ENCODE peak calls at places on chromosomes 7 and 10, in seven cellular contexts. E, P, N, L, R, M and Z are unnamed samples.

GRCh38 chr10:43471929-43472720 is 35.2 kb downstream of the ZNF487 start:
- DNase-seq in E (no peak), N (no peak), M (no peak), P (no peak), R (no peak), L (no peak), Z (no peak)

GRCh38 chr7:20435305-20435704 is 104.6 kb downstream of the ITGB8 start:
- DNase-seq in L (peak; percentile 86), M (no peak), R (no peak), P (no peak), N (no peak), E (no peak), Z (no peak)

GRCh38 chr7:84665339-84665738 is 470.8 kb upstream of the SEMA3A start:
- DNase-seq in E (no peak), M (no peak), R (peak; percentile 8), P (no peak), N (no peak), L (no peak), Z (peak; percentile 3)

GRCh38 chr10:109898666-109899577 is 24.4 kb downstream of the XPNPEP1 start:
- DNase-seq in N (no peak), M (no peak), P (no peak), E (no peak), R (no peak), L (peak; percentile 57), Z (no peak)

GRCh38 chr7:103613655-103614642 is 167.9 kb upstream of the SLC26A5 start:
- DNase-seq in L (peak; percentile 52), P (peak; percentile 54), E (peak; percentile 33), R (peak; percentile 8), N (no peak), M (no peak), Z (peak; percentile 42)

GRCh38 chr7:37040330-37040729 is 316.0 kb upstream of the AOAH start:
- DNase-seq in E (no peak), P (no peak), M (no peak), R (no peak), N (no peak), L (no peak), Z (no peak)

GRCh38 chr7:26630361-26630760 is 234.0 kb downstream of the SKAP2 start:
- DNase-seq in L (no peak), R (no peak), E (no peak), N (no peak), P (no peak), M (no peak), Z (no peak)

GRCh38 chr10:18087398-18087797 is 52.8 kb upstream of the CACNB2 start:
- DNase-seq in M (no peak), P (no peak), E (no peak), L (no peak), N (no peak), R (no peak), Z (no peak)

GRCh38 chr10:17123961-17124360 is 5.7 kb downstream of the CUBN start:
- DNase-seq in L (no peak), P (no peak), R (peak; percentile 29), M (no peak), N (no peak), E (no peak), Z (no peak)

GRCh38 chr7:133572087-133572486 is 319.2 kb downstream of the EXOC4 start:
- DNase-seq in M (no peak), L (peak; percentile 10), E (no peak), R (no peak), P (no peak), N (no peak), Z (no peak)

GRCh38 chr7:32479574-32480200 is 10.5 kb downstream of the LSM5 start:
- DNase-seq in R (peak; percentile 63), N (peak; percentile 49), E (peak; percentile 66), L (peak; percentile 71), M (peak; percentile 41), P (peak; percentile 75), Z (peak; percentile 61)

GRCh38 chr10:126278846-126279245 is 109.4 kb downstream of the ADAM12 start:
- DNase-seq in R (no peak), P (peak; percentile 6), E (no peak), L (no peak), M (no peak), N (no peak), Z (no peak)

GRCh38 chr10:70118196-70118595 is 14.4 kb downstream of the AIFM2 start:
- DNase-seq in R (no peak), M (no peak), L (no peak), N (no peak), P (no peak), E (no peak), Z (no peak)

GRCh38 chr7:151251926-151252835 is 3.7 kb upstream of the SMARCD3 start:
- DNase-seq in N (no peak), P (peak; percentile 79), L (peak; percentile 84), E (peak; percentile 100), M (no peak), R (peak; percentile 88), Z (peak; percentile 83)

GRCh38 chr7:41691286-41691966 is 11.5 kb downstream of the INHBA start:
- DNase-seq in R (no peak), M (no peak), E (no peak), N (no peak), L (no peak), P (no peak), Z (no peak)

GRCh38 chr7:51031791-51032484 is 249.2 kb upstream of the GRB10 start:
- DNase-seq in E (no peak), L (no peak), N (no peak), P (no peak), M (no peak), R (no peak), Z (no peak)

GRCh38 chr7:157019718-157020451 is 9.4 kb upstream of the MNX1 start:
- DNase-seq in N (no peak), R (peak; percentile 3), M (no peak), L (no peak), P (peak; percentile 42), E (peak; percentile 64), Z (peak; percentile 43)
- H3K4me1 ChIP-seq in N (no peaks in the 10 kb centered on the region), R (peaks cover 13% of the 10 kb centered on the region), M (peaks cover 25% of the 10 kb centered on the region), L (no peaks in the 10 kb centered on the region), P (peaks cover 67% of the 10 kb centered on the region), E (no peaks in the 10 kb centered on the region), Z (peaks cover 27% of the 10 kb centered on the region)

GRCh38 chr10:8379906-8380832 is 325.7 kb downstream of the GATA3 start:
- DNase-seq in P (no peak), L (no peak), M (no peak), R (peak; percentile 38), E (no peak), N (no peak), Z (no peak)
- H3K27ac ChIP-seq in P (no peak overlapping the region), L (no peak overlapping the region), M (no peak overlapping the region), R (peak overlapping the region; percentile 48), E (no peak overlapping the region), N (no peak overlapping the region), Z (no peak overlapping the region)

GRCh38 chr10:73060738-73061635 is 35.7 kb downstream of the P4HA1 start:
- DNase-seq in E (peak; percentile 27), R (peak; percentile 57), L (peak; percentile 48), N (peak; percentile 19), P (peak; percentile 85), M (peak; percentile 73), Z (peak; percentile 36)
- TF ChIP-seq EZH2phosphoT487 in E (no peak), R (no peak), L (no peak), N (no peak), P (no peak), M (no peak), Z (no peak)

GRCh38 chr10:102113261-102113955 is 6.8 kb downstream of the LDB1 start:
- DNase-seq in E (no peak), P (no peak), L (no peak), M (no peak), R (no peak), N (no peak), Z (peak; percentile 8)
- H3K4me1 ChIP-seq in E (peaks cover 37% of the 10 kb centered on the region), P (peaks cover 48% of the 10 kb centered on the region), L (peaks cover 43% of the 10 kb centered on the region), M (peaks cover 30% of the 10 kb centered on the region), R (peaks cover 47% of the 10 kb centered on the region), N (peaks cover 50% of the 10 kb centered on the region), Z (peaks cover 48% of the 10 kb centered on the region)

GRCh38 chr7:6402041-6402440 is 45.7 kb downstream of the DAGLB start:
- DNase-seq in P (no peak), E (no peak), N (no peak), R (no peak), L (no peak), M (no peak), Z (no peak)

GRCh38 chr7:6406121-6406520 is 41.6 kb downstream of the DAGLB start:
- DNase-seq in P (no peak), M (no peak), L (no peak), N (no peak), R (no peak), E (no peak), Z (no peak)

GRCh38 chr7:6402741-6403140 is 45.0 kb downstream of the DAGLB start:
- DNase-seq in N (no peak), M (no peak), E (no peak), P (no peak), L (no peak), R (no peak), Z (no peak)

GRCh38 chr7:6401536-6401935 is 46.2 kb downstream of the DAGLB start:
- DNase-seq in R (no peak), E (no peak), N (no peak), M (no peak), P (no peak), L (no peak), Z (no peak)

GRCh38 chr7:6403907-6404306 is 43.8 kb downstream of the DAGLB start:
- DNase-seq in L (no peak), E (no peak), M (no peak), N (no peak), P (no peak), R (no peak), Z (no peak)
- H3K27ac ChIP-seq in L (no peak overlapping the region), E (no peak overlapping the region), M (no peak overlapping the region), N (no peak overlapping the region), P (peak overlapping the region; percentile 78), R (no peak overlapping the region), Z (no peak overlapping the region)